ENCODE peak calls at places on chromosomes 7 and 10, in nine cellular contexts. C is heart left ventricle; M is OCI-LY7; W is fibroblast of lung; I is naive thymus-derived CD4-positive, alpha-beta T cell; Y is Panc1; P is retinal pigment epithelial cell; O is thoracic aorta; U is neural progenitor cell. K is an unnamed sample.

GRCh38 chr7:69110450-69111050 is 487.7 kb upstream of the AUTS2 start:
- DNase-seq in C (no peak), M (no peak), W (no peak), I (no peak), Y (no peak), P (no peak), O (no peak), U (no peak), K (no peak)

GRCh38 chr7:37081436-37081835 is 357.1 kb upstream of the AOAH start:
- DNase-seq in C (peak; percentile 62), M (no peak), W (no peak), I (peak; percentile 1), Y (no peak), P (no peak), O (no peak), U (no peak), K (no peak)

GRCh38 chr10:19745672-19746071 is 70.6 kb upstream of the PLXDC2 start:
- DNase-seq in C (no peak), M (no peak), W (no peak), I (no peak), Y (no peak), P (no peak), O (no peak), U (no peak), K (no peak)

GRCh38 chr10:126592901-126593300 is 77.6 kb downstream of the C10orf90 start:
- DNase-seq in C (no peak), M (no peak), W (no peak), I (no peak), Y (no peak), P (no peak), O (no peak), U (no peak), K (no peak)

GRCh38 chr10:80204801-80205477 is 398 bp downstream of the ANXA11 start:
- DNase-seq in C (peak; percentile 75), M (peak; percentile 53), W (peak; percentile 37), I (no peak), Y (no peak), P (no peak), O (no peak), U (peak; percentile 57), K (peak; percentile 66)

GRCh38 chr10:131275691-131276090 is 35.8 kb downstream of the TCERG1L start:
- DNase-seq in C (no peak), M (no peak), W (no peak), I (no peak), Y (no peak), P (no peak), O (no peak), U (no peak), K (no peak)

GRCh38 chr10:21989453-21990154 is 13.9 kb downstream of the DNAJC1 start:
- DNase-seq in C (no peak), M (peak; percentile 60), W (peak; percentile 63), I (peak; percentile 14), Y (no peak), P (no peak), O (no peak), U (peak; percentile 83), K (peak; percentile 81)

GRCh38 chr7:47844311-47844710 is 104.0 kb downstream of the PKD1L1 start:
- DNase-seq in C (no peak), M (no peak), W (no peak), I (no peak), Y (no peak), P (no peak), O (no peak), U (no peak), K (no peak)

GRCh38 chr10:121352456-121352855 is 245.8 kb downstream of the FGFR2 start:
- DNase-seq in C (no peak), M (no peak), W (peak; percentile 10), I (no peak), Y (no peak), P (no peak), O (no peak), U (no peak), K (no peak)

GRCh38 chr10:11335167-11335652 is 276.2 kb downstream of the USP6NL start:
- DNase-seq in C (no peak), M (no peak), W (peak; percentile 50), I (no peak), Y (no peak), P (no peak), O (no peak), U (no peak), K (no peak)

GRCh38 chr7:113491305-113491704 is 373.0 kb upstream of the SMIM30 start:
- DNase-seq in C (no peak), M (no peak), W (no peak), I (no peak), Y (no peak), P (no peak), O (no peak), U (no peak), K (no peak)

GRCh38 chr10:77548157-77548556 is 89.5 kb downstream of the KCNMA1 start:
- DNase-seq in C (no peak), M (no peak), W (no peak), I (no peak), Y (no peak), P (no peak), O (no peak), U (no peak), K (no peak)

GRCh38 chr7:118264836-118265235 is 40.3 kb downstream of the ANKRD7 start:
- DNase-seq in C (no peak), M (no peak), W (no peak), I (no peak), Y (no peak), P (no peak), O (no peak), U (no peak), K (no peak)

GRCh38 chr7:150466477-150466876 is 16.0 kb downstream of the GIMAP8 start:
- DNase-seq in C (no peak), M (no peak), W (no peak), I (no peak), Y (no peak), P (no peak), O (no peak), U (no peak), K (no peak)

GRCh38 chr7:64606385-64606784 is 43.5 kb upstream of the ZNF680 start:
- DNase-seq in C (no peak), M (no peak), W (no peak), I (no peak), Y (no peak), P (no peak), O (no peak), U (no peak), K (no peak)

GRCh38 chr7:149422914-149423285 is 38.0 kb downstream of the ZNF777 start:
- DNase-seq in C (peak; percentile 69), M (no peak), W (no peak), I (no peak), Y (no peak), P (no peak), O (no peak), U (no peak), K (no peak)
- H3K4me3 ChIP-seq in C (peak overlapping the region; percentile 65), M (no peak overlapping the region), W (peak overlapping the region; percentile 38), I (peak overlapping the region; percentile 75), Y (no peak overlapping the region), P (peak overlapping the region; percentile 47), O (peak overlapping the region; percentile 67), U (peak overlapping the region; percentile 36), K (peak overlapping the region; percentile 52)

DNA sequence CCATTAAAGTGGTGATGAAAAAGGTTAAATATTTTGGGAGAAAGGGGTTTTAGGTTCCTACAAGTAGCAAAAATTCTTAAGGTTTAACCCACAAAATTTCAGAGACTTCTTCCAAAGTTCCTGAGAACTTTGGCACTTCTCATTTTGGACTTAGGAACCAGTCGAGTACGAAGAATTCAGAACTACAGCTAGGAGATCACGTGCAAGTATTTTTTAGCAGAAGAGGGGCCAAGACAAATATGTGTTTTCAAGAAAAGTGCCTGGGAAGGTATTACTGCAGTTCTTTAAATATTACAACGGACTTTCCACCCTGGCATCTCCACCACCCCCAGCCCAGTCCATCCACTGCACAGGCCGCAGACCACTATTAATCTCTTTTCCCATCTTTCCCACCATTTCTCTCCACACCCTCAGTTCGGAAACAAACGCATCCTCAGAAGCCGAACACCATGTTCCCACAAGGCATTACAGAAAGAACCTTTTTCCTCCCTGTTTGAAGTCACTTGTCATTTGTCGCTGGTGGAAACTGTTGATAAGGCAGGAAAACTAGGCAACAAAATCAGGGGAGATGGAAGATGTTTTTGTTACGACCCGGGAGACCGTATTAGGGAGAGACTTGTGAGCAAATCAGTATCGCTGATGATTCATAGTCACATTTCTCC is 7.1 kb downstream of the INHBA start:
- DNase-seq in C (no peak), M (no peak), W (no peak), I (no peak), Y (no peak), P (no peak), O (no peak), U (no peak), K (no peak)
- H3K4me3 ChIP-seq in C (peak overlapping the region; percentile 68), M (no peak overlapping the region), W (peak overlapping the region; percentile 81), I (no peak overlapping the region), Y (peak overlapping the region; percentile 23), P (peak overlapping the region; percentile 30), O (peak overlapping the region; percentile 72), U (no peak overlapping the region), K (peak overlapping the region; percentile 37)

DNA sequence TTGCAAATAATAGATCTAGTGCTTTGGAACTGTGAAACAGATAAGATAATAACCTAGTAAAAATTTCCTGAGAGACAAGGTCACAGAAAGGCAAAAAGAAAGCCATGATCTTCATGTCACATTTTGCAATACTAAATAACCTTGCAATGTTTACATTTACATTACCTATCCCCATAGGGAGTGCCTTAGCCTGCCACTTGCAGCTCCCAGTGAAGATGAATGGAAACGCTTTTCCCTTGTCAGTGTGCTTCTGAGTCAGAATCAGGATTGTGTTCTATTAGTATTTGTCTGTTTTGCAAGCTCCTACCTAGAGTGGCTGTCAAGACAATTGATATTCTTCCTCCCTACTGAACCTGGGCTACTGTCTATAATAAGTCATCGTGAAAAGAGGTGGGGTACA is 256.6 kb downstream of the PHTF2 start:
- DNase-seq in C (no peak), M (no peak), W (no peak), I (no peak), Y (no peak), P (no peak), O (no peak), U (no peak), K (no peak)
- H3K4me3 ChIP-seq in C (no peak overlapping the region), M (no peak overlapping the region), W (no peak overlapping the region), I (no peak overlapping the region), Y (no peak overlapping the region), P (no peak overlapping the region), O (no peak overlapping the region), U (no peak overlapping the region), K (no peak overlapping the region)

GRCh38 chr10:52756295-52756694 is 16.3 kb downstream of the MBL2 start:
- DNase-seq in C (no peak), M (no peak), W (no peak), I (no peak), Y (no peak), P (no peak), O (no peak), U (no peak), K (no peak)

GRCh38 chr10:52752801-52753437 is 19.7 kb downstream of the MBL2 start:
- DNase-seq in C (no peak), M (no peak), W (no peak), I (no peak), Y (no peak), P (no peak), O (no peak), U (no peak), K (no peak)

GRCh38 chr10:52758406-52758805 is 14.2 kb downstream of the MBL2 start:
- DNase-seq in C (no peak), M (no peak), W (no peak), I (no peak), Y (no peak), P (no peak), O (no peak), U (no peak), K (no peak)

GRCh38 chr10:52757777-52758176 is 14.8 kb downstream of the MBL2 start:
- DNase-seq in C (no peak), M (no peak), W (no peak), I (no peak), Y (no peak), P (no peak), O (no peak), U (no peak), K (no peak)

GRCh38 chr10:52755297-52756062 is 17.1 kb downstream of the MBL2 start:
- DNase-seq in C (no peak), M (no peak), W (peak; percentile 70), I (no peak), Y (no peak), P (no peak), O (no peak), U (no peak), K (no peak)
- H3K4me3 ChIP-seq in C (no peak overlapping the region), M (no peak overlapping the region), W (no peak overlapping the region), I (no peak overlapping the region), Y (no peak overlapping the region), P (no peak overlapping the region), O (peak overlapping the region; percentile 45), U (no peak overlapping the region), K (no peak overlapping the region)

K was measured in sigmoid colon.